ENCODE peak calls at places on chromosomes 11 and 22, in seven cellular contexts. U, Z, B, D, N, R and W are unnamed samples.

GRCh38 chr22:49930596-49931412 is 12.4 kb downstream of the CRELD2 start:
- DNase-seq in Z (peak), U (peak), R (peak), B (peak), D (peak), N (peak), W (peak)

GRCh38 chr11:79237676-79238075 is 203.2 kb downstream of the TENM4 start:
- DNase-seq in Z (no peak), R (no peak), N (no peak), B (peak), D (no peak), U (peak), W (no peak)

GRCh38 chr11:16356751-16357365 is 512 bp upstream of the SOX6 start:
- DNase-seq in D (no peak), Z (no peak), U (peak), N (no peak), R (no peak), B (peak), W (no peak)

GRCh38 chr11:121291896-121292502 is 572 bp upstream of the SC5D start:
- DNase-seq in B (peak), N (peak), D (no peak), U (no peak), R (no peak), Z (peak), W (peak)

GRCh38 chr11:75654314-75654713 is 14.5 kb downstream of the MAP6 start:
- DNase-seq in D (no peak), Z (no peak), U (peak), R (peak), B (peak), N (no peak), W (no peak)

GRCh38 chr11:46239801-46240061 is 37.7 kb upstream of the CREB3L1 start:
- DNase-seq in U (peak), Z (no peak), R (no peak), D (no peak), B (peak), N (no peak), W (peak)

GRCh38 chr11:69442807-69443137 is 38.7 kb upstream of the LINC01488 start:
- DNase-seq in R (peak), B (peak), Z (peak), U (peak), N (no peak), D (no peak), W (peak)

GRCh38 chr22:34975721-34976120 is 90.2 kb upstream of the ISX start:
- DNase-seq in D (no peak), U (peak), N (no peak), R (no peak), B (no peak), Z (no peak), W (no peak)

GRCh38 chr11:68843052-68843561 is 1.4 kb upstream of the CPT1A start:
- DNase-seq in R (no peak), U (peak), B (peak), D (peak), N (no peak), Z (peak), W (peak)

GRCh38 chr11:115929618-115930129 is 425.5 kb upstream of the CADM1 start:
- DNase-seq in R (no peak), U (no peak), N (no peak), B (no peak), Z (no peak), D (no peak), W (no peak)

GRCh38 chr11:44767421-44767820 is 40.7 kb downstream of the TSPAN18 start:
- DNase-seq in R (no peak), D (no peak), Z (no peak), B (peak), U (peak), N (no peak), W (no peak)

GRCh38 chr11:94882931-94883330 is 90.4 kb downstream of the CWC15 start:
- DNase-seq in R (no peak), N (no peak), B (no peak), D (no peak), U (no peak), Z (no peak), W (no peak)

GRCh38 chr11:32154275-32154674 is 63.4 kb downstream of the RCN1 start:
- DNase-seq in B (peak), U (peak), N (no peak), Z (no peak), D (no peak), R (peak), W (no peak)

GRCh38 chr11:69939551-69940245 is 120.5 kb upstream of the FGF3 start:
- DNase-seq in N (no peak), D (no peak), U (no peak), R (no peak), Z (no peak), B (peak), W (no peak)

GRCh38 chr11:6259638-6260019 is at the start of gene CCKBR:
- DNase-seq in D (no peak), B (no peak), U (no peak), Z (peak), N (peak), R (no peak), W (no peak)

GRCh38 chr11:63920870-63921417 is 4.0 kb upstream of the RCOR2 start:
- DNase-seq in U (no peak), B (no peak), Z (peak), R (no peak), N (no peak), D (no peak), W (no peak)

GRCh38 chr22:37163618-37164534 is 14.2 kb upstream of the IL2RB start:
- DNase-seq in N (no peak), B (no peak), R (no peak), U (no peak), D (no peak), Z (no peak), W (no peak)

GRCh38 chr22:50039669-50040458 is 18.2 kb downstream of the TTLL8 start:
- DNase-seq in B (no peak), Z (peak), D (no peak), N (no peak), R (no peak), U (no peak), W (no peak)

GRCh38 chr22:21990449-21991308 is 8.1 kb upstream of the TOP3B start:
- DNase-seq in N (no peak), R (peak), Z (peak), B (no peak), U (no peak), D (no peak), W (no peak)

GRCh38 chr11:97557399-97557798 is 1167.6 kb downstream of the JRKL start:
- DNase-seq in U (no peak), D (no peak), Z (no peak), B (no peak), N (no peak), R (no peak), W (no peak)

GRCh38 chr11:32838505-32839274 is 9.0 kb downstream of the PRRG4 start:
- DNase-seq in Z (no peak), U (no peak), R (peak), D (no peak), B (no peak), N (no peak), W (peak)

GRCh38 chr22:31244943-31245451 is 32.9 kb downstream of the LIMK2 start:
- DNase-seq in N (no peak), R (peak), Z (no peak), D (no peak), B (no peak), U (no peak), W (no peak)

GRCh38 chr11:12245549-12245986 is 131.8 kb upstream of the PARVA start:
- DNase-seq in U (no peak), B (peak), R (peak), N (no peak), Z (no peak), D (no peak), W (no peak)

GRCh38 chr22:28711820-28712777 is 29.5 kb downstream of the CHEK2 start:
- DNase-seq in N (no peak), B (peak), Z (peak), U (peak), R (peak), D (no peak), W (no peak)

GRCh38 chr11:129968611-129969419 is 33.8 kb downstream of the PRDM10 start:
- DNase-seq in U (no peak), B (no peak), R (no peak), N (no peak), Z (no peak), D (no peak), W (no peak)

GRCh38 chr11:17405232-17406005 is 17.0 kb upstream of the KCNJ11 start:
- DNase-seq in R (peak), Z (peak), N (peak), D (peak), U (peak), B (peak), W (peak)

GRCh38 chr11:61996933-61997332 is 29.5 kb upstream of the FTH1 start:
- DNase-seq in B (no peak), N (no peak), R (no peak), U (no peak), Z (peak), D (no peak), W (no peak)

GRCh38 chr11:132126973-132127900 is 756.8 kb downstream of the NTM start:
- DNase-seq in B (peak), D (peak), R (peak), N (no peak), Z (peak), U (peak), W (peak)

GRCh38 chr22:21837184-21837979 is 30.1 kb downstream of the MAPK1 start:
- DNase-seq in N (no peak), Z (no peak), B (peak), D (no peak), U (peak), R (peak), W (no peak)

GRCh38 chr11:442611-443081 is 835 bp upstream of the ANO9 start:
- DNase-seq in Z (no peak), U (no peak), B (no peak), R (no peak), N (no peak), D (no peak), W (no peak)

GRCh38 chr11:14908214-14908880 is 16.3 kb upstream of the CYP2R1 start:
- DNase-seq in U (peak), D (peak), N (peak), Z (peak), B (peak), R (peak), W (peak)

GRCh38 chr11:126357969-126358762 is 2.7 kb downstream of the ST3GAL4 start:
- DNase-seq in B (no peak), U (no peak), Z (peak), N (no peak), R (no peak), D (no peak), W (no peak)

GRCh38 chr11:34313099-34313517 is 44.7 kb downstream of the ABTB2 start:
- DNase-seq in N (no peak), B (no peak), U (peak), D (no peak), R (peak), Z (peak), W (no peak)

GRCh38 chr22:42676059-42676607 is 26.9 kb upstream of the CYB5R3 start:
- DNase-seq in N (no peak), Z (no peak), B (peak), U (peak), R (peak), D (no peak), W (no peak)

GRCh38 chr22:32528316-32528715 is 53.7 kb downstream of the FBXO7 start:
- DNase-seq in B (no peak), U (no peak), Z (no peak), D (no peak), R (no peak), N (no peak), W (no peak)

GRCh38 chr11:123457187-123457770 is 27.2 kb downstream of the GRAMD1B start:
- DNase-seq in R (peak), U (no peak), D (no peak), N (no peak), B (no peak), Z (no peak), W (no peak)

GRCh38 chr11:101866619-101867491 is 48.0 kb upstream of the CEP126 start:
- DNase-seq in Z (no peak), U (peak), B (peak), D (no peak), R (peak), N (no peak), W (no peak)

GRCh38 chr11:45187375-45187774 is 40.9 kb downstream of the PRDM11 start:
- DNase-seq in B (no peak), D (no peak), N (no peak), Z (no peak), R (no peak), U (no peak), W (no peak)

GRCh38 chr11:12122083-12122482 is 11.7 kb downstream of the MICAL2 start:
- DNase-seq in U (no peak), N (peak), D (no peak), R (no peak), Z (peak), B (no peak), W (no peak)